ENCODE peak calls at places on chromosomes 4 and X, in four cellular contexts. Y is hepatocyte; U is ovary; C is CD8-positive, alpha-beta memory T cell. L is an unnamed sample.

GRCh38 chr4:81030061-81030616 is 369 bp upstream of the BMP3 start:
- DNase-seq in Y (no peak), U (no peak), C (no peak), L (no peak)

GRCh38 chrX:39688576-39689373 is 409.0 kb downstream of the BCOR start:
- DNase-seq in Y (peak), U (peak), C (no peak), L (peak)

GRCh38 chr4:87109945-87110344 is 110.5 kb downstream of the KLHL8 start:
- DNase-seq in Y (no peak), U (no peak), C (no peak), L (no peak)

GRCh38 chr4:47373729-47374128 is 89.8 kb downstream of the COMMD8 start:
- DNase-seq in Y (no peak), U (no peak), C (no peak), L (no peak)

GRCh38 chr4:113049421-113050355 is at the start of gene ANK2:
- DNase-seq in Y (peak), U (peak), C (no peak), L (peak)

GRCh38 chr4:107071108-107071507 is 35.0 kb upstream of the DKK2 start:
- DNase-seq in Y (no peak), U (no peak), C (no peak), L (no peak)

GRCh38 chr4:85409251-85409650 is 65.7 kb upstream of the ARHGAP24 start:
- DNase-seq in Y (no peak), U (no peak), C (no peak), L (no peak)

GRCh38 chr4:181949704-181950312 is 293.4 kb upstream of the TENM3 start:
- DNase-seq in Y (no peak), U (no peak), C (no peak), L (no peak)

GRCh38 chr4:156771171-156771837 is 200.3 kb downstream of the PDGFC start:
- DNase-seq in Y (no peak), U (no peak), C (no peak), L (no peak)

GRCh38 chr4:20251796-20252655 is at the start of gene SLIT2:
- DNase-seq in Y (peak), U (peak), C (peak), L (peak)

DNA sequence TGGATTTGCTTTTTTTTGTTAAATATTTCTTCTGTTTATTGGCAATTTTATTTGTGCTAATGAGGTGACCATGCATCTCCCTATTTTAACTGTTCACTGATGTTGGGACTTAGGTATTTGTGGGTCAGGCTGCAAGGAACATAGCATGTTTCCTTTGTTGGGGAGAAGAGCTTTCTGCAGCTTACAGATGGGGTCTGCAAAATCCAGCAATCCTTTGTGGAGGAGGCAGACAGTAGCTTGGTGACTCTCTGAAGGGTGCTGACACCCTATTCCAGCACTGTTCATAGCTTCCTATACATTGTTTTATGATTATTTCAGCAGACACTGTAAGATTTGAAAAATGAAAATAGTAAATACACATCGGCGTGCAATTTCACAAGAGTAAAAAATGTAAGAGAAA is 491.7 kb downstream of the RAPGEF2 start:
- DNase-seq in Y (no peak), U (no peak), C (no peak), L (no peak)
- H3K27ac ChIP-seq in Y (no peak), U (no peak), C (no peak), L (no peak)

GRCh38 chr4:186851291-186852077 is 127.8 kb upstream of the FAT1 start:
- DNase-seq in Y (no peak), U (no peak), C (no peak), L (no peak)

GRCh38 chr4:186854256-186854655 is 130.6 kb upstream of the FAT1 start:
- DNase-seq in Y (no peak), U (no peak), C (no peak), L (no peak)

GRCh38 chr4:186852078-186852420 is 128.4 kb upstream of the FAT1 start:
- DNase-seq in Y (peak), U (no peak), C (no peak), L (no peak)

GRCh38 chr4:186855111-186855510 is 131.5 kb upstream of the FAT1 start:
- DNase-seq in Y (no peak), U (no peak), C (no peak), L (no peak)

DNA sequence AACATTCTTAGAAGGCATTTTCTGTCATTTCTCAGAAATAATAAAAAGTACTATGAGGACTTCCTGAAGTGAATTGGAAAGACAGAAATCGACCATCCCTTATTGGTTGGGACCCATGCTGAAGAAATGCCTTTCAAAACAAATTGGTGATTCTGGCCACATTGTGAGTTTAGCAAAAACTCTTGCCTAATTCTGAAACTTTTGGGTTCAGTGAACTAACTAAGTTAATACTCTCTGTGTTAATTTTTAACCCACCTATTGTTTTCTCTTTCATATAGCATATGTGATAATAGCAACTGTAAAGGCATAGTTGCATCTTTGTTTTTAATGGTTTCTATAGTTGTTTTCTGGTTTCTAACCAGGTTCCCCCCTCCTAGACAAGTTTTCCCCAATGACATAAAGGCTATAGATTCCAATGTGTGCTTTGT is 129.3 kb upstream of the FAT1 start:
- DNase-seq in Y (no peak), U (no peak), C (no peak), L (no peak)
- H3K27ac ChIP-seq in Y (peak), U (no peak), C (no peak), L (no peak)

DNA sequence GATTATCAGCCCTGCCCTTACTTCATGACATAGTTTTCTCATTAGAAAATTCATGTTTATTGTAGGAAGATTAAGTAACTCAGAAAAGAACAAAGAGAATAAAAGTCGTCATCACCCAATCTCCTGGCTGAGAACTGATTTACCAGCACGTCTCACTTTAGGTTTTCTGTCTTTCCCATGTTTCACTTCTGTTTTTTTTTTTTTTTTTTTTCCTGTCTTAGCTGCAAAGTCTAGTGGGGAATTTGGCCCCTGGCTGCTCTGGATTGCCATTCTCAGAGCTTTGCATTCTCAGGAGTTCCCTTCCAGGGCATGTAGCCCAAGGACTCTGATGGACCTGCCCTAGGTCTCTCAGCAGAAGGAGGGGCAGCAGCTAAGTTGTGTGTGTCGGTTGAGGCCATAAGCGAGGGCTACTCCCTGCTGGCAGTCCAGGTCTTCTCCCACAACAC is 57.8 kb downstream of the TMEM131L start:
- DNase-seq in Y (no peak), U (no peak), C (no peak), L (no peak)
- H3K27ac ChIP-seq in Y (peak), U (no peak), C (no peak), L (no peak)

DNA sequence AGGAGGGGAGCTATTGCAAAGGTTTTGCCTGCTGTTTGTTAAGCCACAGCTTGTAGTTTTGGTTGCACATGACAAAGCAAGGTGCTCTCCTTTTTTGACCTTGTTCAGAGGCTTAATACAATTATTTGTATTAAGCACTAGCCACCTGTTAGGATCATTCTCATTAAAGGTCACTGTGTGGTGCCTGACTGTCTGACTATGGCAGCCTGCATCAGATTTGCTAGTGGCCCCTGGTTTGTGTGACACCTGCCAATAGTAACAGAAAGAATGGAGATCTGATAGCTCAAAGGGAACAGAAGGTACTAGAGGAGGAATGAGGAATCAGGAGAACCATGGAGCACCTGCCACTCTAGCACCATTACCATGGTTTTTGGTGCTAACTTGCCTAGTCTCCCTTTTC is 102.5 kb downstream of the POLA1 start:
- DNase-seq in Y (no peak), U (no peak), C (no peak), L (no peak)
- H3K27ac ChIP-seq in Y (no peak), U (no peak), C (no peak), L (no peak)

DNA sequence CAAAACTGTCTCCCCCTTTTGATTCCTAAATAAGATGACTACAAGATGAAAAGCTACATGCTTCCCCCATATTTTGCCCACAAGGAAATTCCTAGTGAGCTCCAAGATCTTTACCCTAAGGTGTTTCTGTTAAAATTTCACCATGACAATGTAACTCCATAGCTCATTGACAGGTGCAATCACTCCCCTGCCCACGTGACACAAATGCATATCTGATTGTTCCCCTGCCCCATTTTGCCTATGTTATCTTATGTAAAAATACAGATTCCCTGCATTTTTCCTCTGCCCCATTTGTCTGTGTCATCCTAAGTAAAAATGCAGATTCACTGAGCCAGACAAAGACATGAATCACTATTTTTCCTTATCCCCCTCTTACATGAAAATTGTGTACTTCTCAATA is 66.7 kb downstream of the GPRASP3 start:
- DNase-seq in Y (no peak), U (no peak), C (no peak), L (no peak)
- H3K27ac ChIP-seq in Y (no peak), U (no peak), C (no peak), L (no peak)

L was measured in caudate nucleus.